ENCODE peak calls at places on chromosomes 12 and 14, in six cellular contexts. One of them, this sample, is unnamed.

GRCh38 chr12:57524814-57525614 is 2.4 kb downstream of the MBD6 start:
- DNase-seq in mesendoderm: no peak
- DNase-seq in H1: no peak
- DNase-seq in IMR-90: no peak
- DNase-seq in H9: no peak
- DNase-seq in neuronal stem cell: no peak
- DNase-seq in this sample: no peak

GRCh38 chr12:1919284-1919683 is 832 bp upstream of the CACNA2D4 start:
- DNase-seq in mesendoderm: no peak
- DNase-seq in H9: peak
- DNase-seq in H1: no peak
- DNase-seq in IMR-90: no peak
- DNase-seq in neuronal stem cell: no peak
- DNase-seq in this sample: no peak

GRCh38 chr14:103008768-103009342 is 48.5 kb downstream of the CDC42BPB start:
- DNase-seq in H9: no peak
- DNase-seq in neuronal stem cell: no peak
- DNase-seq in H1: no peak
- DNase-seq in IMR-90: peak
- DNase-seq in mesendoderm: peak
- DNase-seq in this sample: peak

GRCh38 chr12:101780599-101780998 is 41.3 kb upstream of the SYCP3 start:
- DNase-seq in H9: no peak
- DNase-seq in IMR-90: no peak
- DNase-seq in neuronal stem cell: no peak
- DNase-seq in mesendoderm: no peak
- DNase-seq in H1: no peak
- DNase-seq in this sample: no peak

GRCh38 chr14:101178184-101179072 is 274.9 kb upstream of the RTL1 start:
- DNase-seq in H1: no peak
- DNase-seq in H9: no peak
- DNase-seq in neuronal stem cell: no peak
- DNase-seq in IMR-90: no peak
- DNase-seq in mesendoderm: no peak
- DNase-seq in this sample: no peak

GRCh38 chr12:65532162-65532561 is 253.7 kb downstream of the MSRB3 start:
- DNase-seq in H1: no peak
- DNase-seq in H9: no peak
- DNase-seq in IMR-90: peak
- DNase-seq in neuronal stem cell: no peak
- DNase-seq in mesendoderm: no peak
- DNase-seq in this sample: peak

GRCh38 chr12:100986595-100987547 is 192.3 kb downstream of the ANO4 start:
- DNase-seq in H1: no peak
- DNase-seq in neuronal stem cell: no peak
- DNase-seq in mesendoderm: peak
- DNase-seq in IMR-90: peak
- DNase-seq in H9: peak
- DNase-seq in this sample: peak

GRCh38 chr14:49863483-49864262 is 11.1 kb upstream of the NEMF start:
- DNase-seq in neuronal stem cell: no peak
- DNase-seq in mesendoderm: peak
- DNase-seq in IMR-90: no peak
- DNase-seq in H9: no peak
- DNase-seq in H1: no peak
- DNase-seq in this sample: peak

GRCh38 chr14:98736701-98737338 is 535.2 kb downstream of the BCL11B start:
- DNase-seq in neuronal stem cell: peak
- DNase-seq in IMR-90: no peak
- DNase-seq in H9: no peak
- DNase-seq in H1: no peak
- DNase-seq in mesendoderm: no peak
- DNase-seq in this sample: no peak

GRCh38 chr12:106255493-106255892 is 7.7 kb upstream of the CKAP4 start:
- DNase-seq in mesendoderm: no peak
- DNase-seq in H1: no peak
- DNase-seq in IMR-90: no peak
- DNase-seq in neuronal stem cell: no peak
- DNase-seq in H9: no peak
- DNase-seq in this sample: no peak

GRCh38 chr12:46459111-46459510 is 86.5 kb upstream of the SLC38A2 start:
- DNase-seq in neuronal stem cell: no peak
- DNase-seq in IMR-90: peak
- DNase-seq in H1: no peak
- DNase-seq in H9: no peak
- DNase-seq in mesendoderm: peak
- DNase-seq in this sample: peak

GRCh38 chr14:78997811-78998210 is 827.6 kb downstream of the NRXN3 start:
- DNase-seq in H9: no peak
- DNase-seq in mesendoderm: no peak
- DNase-seq in IMR-90: peak
- DNase-seq in neuronal stem cell: no peak
- DNase-seq in H1: no peak
- DNase-seq in this sample: peak

GRCh38 chr12:52156757-52157565 is 34.9 kb downstream of the KRT80 start:
- DNase-seq in H1: no peak
- DNase-seq in mesendoderm: peak
- DNase-seq in neuronal stem cell: peak
- DNase-seq in H9: peak
- DNase-seq in IMR-90: peak
- DNase-seq in this sample: peak

GRCh38 chr14:73764881-73765280 is 50.7 kb upstream of the PNMA1 start:
- DNase-seq in mesendoderm: no peak
- DNase-seq in H9: no peak
- DNase-seq in neuronal stem cell: no peak
- DNase-seq in H1: no peak
- DNase-seq in IMR-90: no peak
- DNase-seq in this sample: no peak

GRCh38 chr12:19419086-19419485 is 20.2 kb upstream of the AEBP2 start:
- DNase-seq in H9: peak
- DNase-seq in neuronal stem cell: no peak
- DNase-seq in mesendoderm: no peak
- DNase-seq in IMR-90: no peak
- DNase-seq in H1: no peak
- DNase-seq in this sample: no peak

GRCh38 chr14:22532345-22533056 is 56.5 kb downstream of the DAD1 start:
- DNase-seq in neuronal stem cell: no peak
- DNase-seq in IMR-90: peak
- DNase-seq in mesendoderm: no peak
- DNase-seq in H9: no peak
- DNase-seq in H1: no peak
- DNase-seq in this sample: peak

GRCh38 chr14:22533739-22534359 is 55.2 kb downstream of the DAD1 start:
- DNase-seq in H9: no peak
- DNase-seq in mesendoderm: no peak
- DNase-seq in IMR-90: no peak
- DNase-seq in neuronal stem cell: no peak
- DNase-seq in H1: no peak
- DNase-seq in this sample: no peak

GRCh38 chr14:22530101-22530500 is 58.9 kb downstream of the DAD1 start:
- DNase-seq in mesendoderm: no peak
- DNase-seq in H9: no peak
- DNase-seq in neuronal stem cell: no peak
- DNase-seq in IMR-90: no peak
- DNase-seq in H1: no peak
- DNase-seq in this sample: no peak

GRCh38 chr14:22533057-22533704 is 55.8 kb downstream of the DAD1 start:
- DNase-seq in mesendoderm: no peak
- DNase-seq in neuronal stem cell: no peak
- DNase-seq in IMR-90: no peak
- DNase-seq in H1: no peak
- DNase-seq in H9: no peak
- DNase-seq in this sample: no peak

DNA sequence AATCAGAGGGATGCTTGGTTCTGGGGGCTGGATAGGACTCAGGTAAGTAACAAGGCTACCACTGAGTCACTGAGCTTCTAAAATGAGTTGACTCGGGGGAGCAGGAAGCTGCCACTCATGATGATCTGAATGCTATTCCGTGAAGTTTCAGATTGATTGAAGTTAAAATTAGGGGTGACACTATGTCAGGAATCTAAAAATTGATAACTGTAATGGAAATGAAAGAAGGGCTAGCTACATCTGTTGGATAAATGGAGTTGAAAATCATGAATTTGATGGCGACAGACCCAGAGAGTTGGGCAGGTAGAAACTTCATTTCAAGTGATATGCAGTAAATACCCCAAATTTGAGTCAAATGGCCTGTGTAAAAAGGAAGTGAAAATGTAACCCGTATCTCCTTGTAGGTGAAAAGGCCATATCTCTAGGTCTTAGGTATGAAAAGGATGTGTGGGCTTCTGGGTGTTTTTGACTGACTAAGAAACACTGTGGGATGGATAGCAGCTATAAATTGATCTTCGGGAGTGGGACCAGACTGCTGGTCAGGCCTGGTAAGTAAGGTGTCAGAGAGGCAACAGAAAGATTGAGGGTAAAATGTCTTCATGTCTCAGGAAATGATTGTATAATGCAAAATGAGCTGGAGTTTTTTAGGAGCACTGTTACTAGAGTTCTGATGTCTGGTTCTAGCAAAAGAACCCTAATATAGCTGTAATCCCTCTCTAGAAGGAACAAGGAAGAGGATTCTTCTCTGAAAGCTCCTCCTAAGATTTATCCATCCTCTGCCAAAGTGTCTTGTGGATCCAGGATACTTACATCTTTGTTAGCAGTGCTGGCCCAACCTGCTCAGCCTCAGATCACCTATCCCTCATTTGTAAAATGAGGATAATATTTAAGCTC is 57.3 kb downstream of the DAD1 start:
- DNase-seq in mesendoderm: no peak
- DNase-seq in neuronal stem cell: no peak
- DNase-seq in H1: no peak
- DNase-seq in H9: no peak
- DNase-seq in IMR-90: no peak
- DNase-seq in this sample: no peak
- H2AK5ac ChIP-seq in mesendoderm: no peak
- H2AK5ac ChIP-seq in neuronal stem cell: no peak
- H2AK5ac ChIP-seq in H1: no peak
- H2AK5ac ChIP-seq in H9: no peak
- H2AK5ac ChIP-seq in IMR-90: peak
- H2AK5ac ChIP-seq in this sample: no peak

GRCh38 chr12:113713156-113713555 is 241.5 kb upstream of the LHX5 start:
- DNase-seq in H1: no peak
- DNase-seq in neuronal stem cell: no peak
- DNase-seq in mesendoderm: no peak
- DNase-seq in H9: no peak
- DNase-seq in IMR-90: no peak
- DNase-seq in this sample: no peak
- H2BK15ac ChIP-seq in H1: no peak
- H2BK15ac ChIP-seq in neuronal stem cell: no peak
- H2BK15ac ChIP-seq in mesendoderm: no peak
- H2BK15ac ChIP-seq in H9: no peak
- H2BK15ac ChIP-seq in IMR-90: no peak
- H2BK15ac ChIP-seq in this sample: no peak

GRCh38 chr14:35342160-35343010 is 50.2 kb downstream of the PSMA6 start:
- DNase-seq in H1: no peak
- DNase-seq in neuronal stem cell: no peak
- DNase-seq in H9: no peak
- DNase-seq in mesendoderm: no peak
- DNase-seq in IMR-90: peak
- DNase-seq in this sample: no peak
- H2AK5ac ChIP-seq in H1: no peak
- H2AK5ac ChIP-seq in neuronal stem cell: peak
- H2AK5ac ChIP-seq in H9: no peak
- H2AK5ac ChIP-seq in mesendoderm: peak
- H2AK5ac ChIP-seq in IMR-90: peak
- H2AK5ac ChIP-seq in this sample: peak

GRCh38 chr14:104425171-104425681 is 154.3 kb upstream of the C14orf180 start:
- DNase-seq in IMR-90: no peak
- DNase-seq in H9: no peak
- DNase-seq in mesendoderm: no peak
- DNase-seq in neuronal stem cell: no peak
- DNase-seq in H1: no peak
- DNase-seq in this sample: no peak

GRCh38 chr14:104424406-104425072 is 155.0 kb upstream of the C14orf180 start:
- DNase-seq in mesendoderm: no peak
- DNase-seq in H1: no peak
- DNase-seq in H9: no peak
- DNase-seq in neuronal stem cell: no peak
- DNase-seq in IMR-90: no peak
- DNase-seq in this sample: no peak

GRCh38 chr14:104423224-104423681 is 156.3 kb upstream of the C14orf180 start:
- DNase-seq in H9: no peak
- DNase-seq in neuronal stem cell: no peak
- DNase-seq in mesendoderm: no peak
- DNase-seq in H1: no peak
- DNase-seq in IMR-90: no peak
- DNase-seq in this sample: no peak

GRCh38 chr14:104422301-104423223 is 157.0 kb upstream of the C14orf180 start:
- DNase-seq in neuronal stem cell: no peak
- DNase-seq in IMR-90: no peak
- DNase-seq in mesendoderm: no peak
- DNase-seq in H9: no peak
- DNase-seq in H1: no peak
- DNase-seq in this sample: no peak

GRCh38 chr14:104423715-104424405 is 155.7 kb upstream of the C14orf180 start:
- DNase-seq in IMR-90: no peak
- DNase-seq in H1: no peak
- DNase-seq in H9: no peak
- DNase-seq in neuronal stem cell: no peak
- DNase-seq in mesendoderm: no peak
- DNase-seq in this sample: no peak
- H2BK15ac ChIP-seq in IMR-90: no peak
- H2BK15ac ChIP-seq in H1: no peak
- H2BK15ac ChIP-seq in H9: no peak
- H2BK15ac ChIP-seq in neuronal stem cell: peak
- H2BK15ac ChIP-seq in mesendoderm: no peak
- H2BK15ac ChIP-seq in this sample: no peak

GRCh38 chr12:110353211-110353965 is 50.1 kb downstream of the ANAPC7 start:
- DNase-seq in mesendoderm: no peak
- DNase-seq in H1: no peak
- DNase-seq in neuronal stem cell: no peak
- DNase-seq in H9: no peak
- DNase-seq in IMR-90: no peak
- DNase-seq in this sample: no peak
- H2AK5ac ChIP-seq in mesendoderm: no peak
- H2AK5ac ChIP-seq in H1: no peak
- H2AK5ac ChIP-seq in neuronal stem cell: no peak
- H2AK5ac ChIP-seq in H9: no peak
- H2AK5ac ChIP-seq in IMR-90: no peak
- H2AK5ac ChIP-seq in this sample: no peak

DNA sequence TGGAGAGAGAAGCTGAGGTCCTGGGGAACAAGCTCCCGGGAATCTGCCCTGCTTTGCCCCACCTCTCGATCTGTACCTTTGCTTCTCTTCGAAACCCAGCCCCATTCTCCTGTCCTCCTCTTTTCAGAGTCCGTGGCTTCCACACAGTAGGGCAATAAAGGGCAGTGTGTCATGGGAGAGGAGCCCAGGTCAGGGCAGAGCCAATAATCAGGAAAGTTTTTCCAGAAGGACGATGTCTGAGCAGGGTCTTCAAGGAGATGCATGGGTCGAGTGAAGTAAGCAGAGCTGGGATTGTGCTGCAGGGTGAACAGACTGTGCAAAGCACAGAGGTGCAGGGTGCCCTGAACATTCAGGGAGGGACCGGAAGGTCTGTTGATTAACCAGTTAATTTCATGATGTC is 22.1 kb upstream of the SERPINA4 start:
- DNase-seq in IMR-90: no peak
- DNase-seq in H1: no peak
- DNase-seq in neuronal stem cell: no peak
- DNase-seq in mesendoderm: no peak
- DNase-seq in H9: no peak
- DNase-seq in this sample: no peak
- H2BK15ac ChIP-seq in IMR-90: no peak
- H2BK15ac ChIP-seq in H1: peak
- H2BK15ac ChIP-seq in neuronal stem cell: no peak
- H2BK15ac ChIP-seq in mesendoderm: no peak
- H2BK15ac ChIP-seq in H9: no peak
- H2BK15ac ChIP-seq in this sample: no peak

GRCh38 chr14:105087308-105087962 is 22.2 kb upstream of the GPR132 start:
- DNase-seq in neuronal stem cell: no peak
- DNase-seq in H9: peak
- DNase-seq in mesendoderm: peak
- DNase-seq in H1: no peak
- DNase-seq in IMR-90: peak
- DNase-seq in this sample: peak
- H2AK5ac ChIP-seq in neuronal stem cell: peak
- H2AK5ac ChIP-seq in H9: no peak
- H2AK5ac ChIP-seq in mesendoderm: no peak
- H2AK5ac ChIP-seq in H1: no peak
- H2AK5ac ChIP-seq in IMR-90: peak
- H2AK5ac ChIP-seq in this sample: no peak